ENCODE peak calls at places on chromosome 6, in eight cellular contexts. Q is activated naive CD4-positive, alpha-beta T cell treated with anti-CD3 and anti-CD28 coated beads, Interleukin-2, amount 10 ng/mL, durations not matched to agents 7 days and 5 days; C is GM12865; S is endothelial cell; A is IMR-90; N is non-pigmented ciliary epithelial cell; I is epithelial cell of prostate; Y is CD8-positive, alpha-beta memory T cell. T is an unnamed sample.
A peak's percentile ranks its signal among the peaks of the same experiment; 100 is the strongest.

GRCh38 chr6:168641455-168641854 is 200.5 kb downstream of the SMOC2 start:
- DNase-seq in Q (no peak), S (no peak), N (no peak), I (no peak), Y (no peak), A (no peak), C (no peak), T (no peak)

GRCh38 chr6:148364056-148364844 is 21.6 kb downstream of the SASH1 start:
- DNase-seq in N (peak; percentile 50), A (peak; percentile 76), I (no peak), Y (no peak), Q (no peak), S (no peak), C (no peak), T (peak; percentile 94)

GRCh38 chr6:69138173-69138572 is 503.1 kb downstream of the ADGRB3 start:
- DNase-seq in A (no peak), I (no peak), N (no peak), Y (no peak), C (no peak), Q (no peak), S (no peak), T (no peak)

GRCh38 chr6:26319405-26320128 is 45.4 kb upstream of the BTN3A2 start:
- DNase-seq in Q (no peak), S (no peak), I (no peak), Y (no peak), A (no peak), C (no peak), N (no peak), T (no peak)

GRCh38 chr6:140314675-140315074 is 940.2 kb upstream of the CITED2 start:
- DNase-seq in C (no peak), Q (no peak), N (no peak), A (no peak), S (no peak), Y (no peak), I (no peak), T (no peak)

GRCh38 chr6:24460966-24461365 is 28.4 kb downstream of the GPLD1 start:
- DNase-seq in Q (no peak), Y (no peak), S (no peak), I (no peak), N (no peak), A (no peak), C (no peak), T (no peak)

GRCh38 chr6:3190779-3191178 is 33.4 kb upstream of the TUBB2A start:
- DNase-seq in S (no peak), C (no peak), N (no peak), Y (no peak), Q (no peak), I (no peak), A (no peak), T (no peak)

GRCh38 chr6:150865406-150866146 is at the start of gene MTHFD1L:
- DNase-seq in S (peak; percentile 88), Y (peak; percentile 75), C (peak; percentile 88), I (no peak), Q (peak; percentile 83), A (peak; percentile 91), N (no peak), T (peak; percentile 87)

GRCh38 chr6:31742894-31743293 is 3.1 kb downstream of the MSH5 start:
- DNase-seq in N (no peak), C (no peak), S (no peak), Y (no peak), A (no peak), Q (no peak), I (no peak), T (no peak)

GRCh38 chr6:44064089-44064947 is 62.9 kb downstream of the MRPL14 start:
- DNase-seq in I (peak; percentile 79), N (peak; percentile 95), A (peak; percentile 100), S (no peak), Y (no peak), Q (no peak), C (peak; percentile 38), T (peak; percentile 99)

GRCh38 chr6:42254505-42254904 is 36.8 kb upstream of the MRPS10 start:
- DNase-seq in N (no peak), A (no peak), Q (no peak), C (no peak), Y (no peak), I (no peak), S (no peak), T (no peak)

GRCh38 chr6:136067731-136068341 is 182.3 kb downstream of the MTFR2 start:
- DNase-seq in S (peak; percentile 9), N (no peak), C (no peak), Q (no peak), I (no peak), Y (no peak), A (peak; percentile 39), T (peak; percentile 49)

GRCh38 chr6:131640100-131640499 is 3.0 kb downstream of the ENPP3 start:
- DNase-seq in S (no peak), Y (no peak), C (peak; percentile 36), A (no peak), I (no peak), Q (no peak), N (no peak), T (no peak)

GRCh38 chr6:47780510-47781356 is 1.1 kb upstream of the OPN5 start:
- DNase-seq in N (peak; percentile 44), Q (peak; percentile 48), A (peak; percentile 73), C (peak; percentile 64), S (peak; percentile 22), Y (peak; percentile 47), I (no peak), T (peak; percentile 73)

GRCh38 chr6:56250266-56250665 is 2.9 kb upstream of the COL21A1 start:
- DNase-seq in Y (no peak), A (no peak), S (no peak), N (no peak), C (no peak), Q (no peak), I (no peak), T (no peak)

GRCh38 chr6:37624121-37624520 is 73.6 kb downstream of the MDGA1 start:
- DNase-seq in N (no peak), C (no peak), Y (no peak), A (no peak), I (peak; percentile 46), S (no peak), Q (no peak), T (no peak)

GRCh38 chr6:704037-704436 is 11.1 kb upstream of the EXOC2 start:
- DNase-seq in N (no peak), S (no peak), Y (no peak), C (no peak), I (no peak), Q (no peak), A (peak; percentile 86), T (no peak)

GRCh38 chr6:5219292-5219691 is 41.5 kb downstream of the LYRM4 start:
- DNase-seq in I (no peak), N (no peak), C (no peak), Y (no peak), A (no peak), S (no peak), Q (no peak), T (no peak)

GRCh38 chr6:32960563-32960962 is 7.7 kb upstream of the HLA-DMA start:
- DNase-seq in C (no peak), I (no peak), N (no peak), A (no peak), Y (no peak), S (no peak), Q (no peak), T (no peak)

GRCh38 chr6:136012198-136012884 is 160.8 kb downstream of the PDE7B start:
- DNase-seq in I (no peak), Y (no peak), Q (no peak), C (no peak), S (no peak), A (peak; percentile 94), N (peak; percentile 90), T (peak; percentile 88)

GRCh38 chr6:111813247-111814162 is 59.7 kb downstream of the FYN start:
- DNase-seq in S (no peak), Q (no peak), I (no peak), N (no peak), A (peak; percentile 74), C (no peak), Y (no peak), T (peak; percentile 63)

GRCh38 chr6:36968266-36968977 is 13.9 kb downstream of the PI16 start:
- DNase-seq in C (no peak), I (no peak), Q (no peak), S (no peak), A (no peak), Y (no peak), N (no peak), T (peak; percentile 43)

GRCh38 chr6:89411269-89412070 is 603 bp downstream of the RRAGD start:
- DNase-seq in C (peak; percentile 45), A (no peak), Y (peak; percentile 49), Q (peak; percentile 61), S (peak; percentile 36), N (no peak), I (no peak), T (no peak)

GRCh38 chr6:18141805-18142590 is 12.9 kb downstream of the TPMT start:
- DNase-seq in Q (no peak), A (no peak), C (peak; percentile 24), I (no peak), S (no peak), Y (no peak), N (no peak), T (no peak)

GRCh38 chr6:161903584-161904232 is 629.8 kb upstream of the AGPAT4 start:
- DNase-seq in N (no peak), S (no peak), C (no peak), A (no peak), Y (no peak), Q (no peak), I (no peak), T (no peak)

GRCh38 chr6:73606428-73606827 is 47.4 kb downstream of the SLC17A5 start:
- DNase-seq in C (peak; percentile 12), A (no peak), N (no peak), S (no peak), I (no peak), Y (no peak), Q (no peak), T (peak; percentile 4)

GRCh38 chr6:126831461-126831860 is 287.0 kb upstream of the RSPO3 start:
- DNase-seq in Y (no peak), S (no peak), N (no peak), Q (no peak), C (no peak), A (no peak), I (no peak), T (no peak)

GRCh38 chr6:170583736-170584180 is 679 bp downstream of the PDCD2 start:
- DNase-seq in C (no peak), A (peak; percentile 1), Q (no peak), N (no peak), S (no peak), Y (no peak), I (no peak), T (no peak)

GRCh38 chr6:36739947-36740817 is 42.6 kb downstream of the RAB44 start:
- DNase-seq in N (no peak), A (peak; percentile 8), I (no peak), Q (no peak), C (no peak), S (no peak), Y (no peak), T (no peak)

GRCh38 chr6:86192123-86192522 is 549.4 kb upstream of the SYNCRIP start:
- DNase-seq in I (peak; percentile 3), Q (no peak), C (peak; percentile 62), A (no peak), Y (no peak), S (no peak), N (no peak), T (peak; percentile 2)

GRCh38 chr6:6635291-6635690 is 46.8 kb downstream of the LY86 start:
- DNase-seq in A (no peak), Y (no peak), Q (no peak), I (no peak), N (no peak), C (peak; percentile 50), S (no peak), T (no peak)

GRCh38 chr6:70673601-70674000 is 5.9 kb downstream of the SMAP1 start:
- DNase-seq in I (no peak), S (no peak), A (peak; percentile 55), N (no peak), Q (no peak), Y (no peak), C (no peak), T (peak; percentile 54)

GRCh38 chr6:70151616-70152015 is 151.3 kb downstream of the COL9A1 start:
- DNase-seq in I (no peak), Y (no peak), N (no peak), Q (no peak), S (no peak), C (no peak), A (no peak), T (no peak)

GRCh38 chr6:34150766-34151165 is 4.9 kb upstream of the GRM4 start:
- DNase-seq in I (no peak), N (no peak), C (no peak), S (no peak), A (no peak), Q (peak; percentile 16), Y (no peak), T (no peak)

T was measured in fibroblast of mammary gland.